ENCODE peak calls at places on chromosomes 12 and 14, in five cellular contexts. D, C, O, L and Q are unnamed samples.

GRCh38 chr14:101230851-101231550 is 327.5 kb upstream of the RTL1 start:
- DNase-seq in D (no peak), C (no peak), O (no peak), L (no peak), Q (peak)

GRCh38 chr12:93569301-93569655 is 3.2 kb upstream of the SOCS2 start:
- DNase-seq in D (no peak), C (no peak), O (no peak), L (no peak), Q (no peak)

GRCh38 chr14:91190853-91191252 is 53.7 kb downstream of the GPR68 start:
- DNase-seq in D (no peak), C (no peak), O (no peak), L (no peak), Q (no peak)

GRCh38 chr12:102950107-102950949 is 7.1 kb upstream of the ASCL1 start:
- DNase-seq in D (no peak), C (no peak), O (peak), L (peak), Q (peak)

GRCh38 chr12:123115409-123116111 is 35.3 kb downstream of the PITPNM2 start:
- DNase-seq in D (peak), C (peak), O (peak), L (peak), Q (no peak)

GRCh38 chr14:100408350-100409015 is 85.3 kb downstream of the SLC25A47 start:
- DNase-seq in D (no peak), C (no peak), O (no peak), L (no peak), Q (no peak)

GRCh38 chr12:28866296-28866695 is 282.8 kb upstream of the FAR2 start:
- DNase-seq in D (no peak), C (no peak), O (no peak), L (no peak), Q (no peak)

GRCh38 chr12:75482636-75483035 is 2.1 kb downstream of the GLIPR1 start:
- DNase-seq in D (no peak), C (no peak), O (peak), L (no peak), Q (no peak)

GRCh38 chr12:115155665-115156645 is 472.0 kb upstream of the TBX3 start:
- DNase-seq in D (no peak), C (no peak), O (no peak), L (peak), Q (no peak)

GRCh38 chr14:64220466-64220865 is 73.7 kb downstream of the ESR2 start:
- DNase-seq in D (no peak), C (peak), O (no peak), L (no peak), Q (peak)

GRCh38 chr14:76073732-76074131 is 78.0 kb upstream of the GPATCH2L start:
- DNase-seq in D (no peak), C (no peak), O (no peak), L (no peak), Q (no peak)

GRCh38 chr14:89032086-89032649 is 207.7 kb downstream of the TTC8 start:
- DNase-seq in D (no peak), C (no peak), O (peak), L (no peak), Q (no peak)

GRCh38 chr12:41992029-41992428 is 152.6 kb downstream of the GXYLT1 start:
- DNase-seq in D (no peak), C (no peak), O (no peak), L (peak), Q (no peak)

GRCh38 chr12:95857799-95858198 is 953 bp upstream of the SNRPF start:
- DNase-seq in D (no peak), C (no peak), O (no peak), L (no peak), Q (no peak)

GRCh38 chr14:72892103-72892878 is 1.6 kb downstream of the DPF3 start:
- DNase-seq in D (no peak), C (no peak), O (peak), L (peak), Q (no peak)

GRCh38 chr14:67950386-67950785 is 130.8 kb downstream of the RAD51B start:
- DNase-seq in D (no peak), C (no peak), O (no peak), L (no peak), Q (no peak)

GRCh38 chr14:54901380-54902142 is 1.1 kb downstream of the GCH1 start:
- DNase-seq in D (no peak), C (no peak), O (peak), L (no peak), Q (peak)

GRCh38 chr12:53115891-53116675 is 12.8 kb downstream of the SOAT2 start:
- DNase-seq in D (no peak), C (no peak), O (no peak), L (no peak), Q (no peak)

GRCh38 chr12:31257784-31258183 is 68.2 kb downstream of the SINHCAF start:
- DNase-seq in D (no peak), C (no peak), O (no peak), L (no peak), Q (no peak)

GRCh38 chr14:74852922-74853530 is 22.9 kb downstream of the PROX2 start:
- DNase-seq in D (no peak), C (no peak), O (no peak), L (peak), Q (no peak)

GRCh38 chr12:113241191-113242017 is 20.1 kb downstream of the TPCN1 start:
- DNase-seq in D (no peak), C (peak), O (no peak), L (peak), Q (no peak)

GRCh38 chr12:54958048-54958658 is 26.4 kb downstream of the TESPA1 start:
- DNase-seq in D (peak), C (no peak), O (peak), L (peak), Q (peak)

GRCh38 chr12:94644622-94645021 is 5.7 kb downstream of the TMCC3 start:
- DNase-seq in D (peak), C (no peak), O (peak), L (peak), Q (peak)

GRCh38 chr12:106673151-106673550 is 90.3 kb downstream of the RFX4 start:
- DNase-seq in D (no peak), C (no peak), O (peak), L (no peak), Q (no peak)

GRCh38 chr14:58572092-58572853 is 65.5 kb upstream of the DACT1 start:
- DNase-seq in D (no peak), C (no peak), O (no peak), L (peak), Q (no peak)

GRCh38 chr12:57236224-57236924 is 6.9 kb downstream of the SHMT2 start:
- DNase-seq in D (no peak), C (no peak), O (no peak), L (no peak), Q (peak)

GRCh38 chr12:105218434-105218833 is 17.5 kb downstream of the APPL2 start:
- DNase-seq in D (no peak), C (peak), O (no peak), L (no peak), Q (no peak)

GRCh38 chr14:22846811-22847307 is 10.5 kb downstream of the MMP14 start:
- DNase-seq in D (no peak), C (no peak), O (no peak), L (no peak), Q (no peak)

GRCh38 chr14:50003213-50004021 is 110.5 kb downstream of the ARF6 start:
- DNase-seq in D (peak), C (no peak), O (peak), L (peak), Q (peak)